ENCODE peak calls at places on chromosome 3, in ten cellular contexts. One of them, this sample, is unnamed.
A peak's percentile ranks its signal among the peaks of the same experiment; 100 is the strongest.

GRCh38 chr3:16890605-16891333 is 6.0 kb downstream of the PLCL2 start:
- DNase-seq in glutamatergic neuron: no peak
- DNase-seq in frontal cortex: no peak
- DNase-seq in GM10248: no peak
- DNase-seq in T-helper 9 cell: no peak
- DNase-seq in astrocyte: no peak
- DNase-seq in stimulated activated CD8-positive, alpha-beta memory T cell treated with anti-CD3 and anti-CD28 coated beads, Interleukin-2, amount 100 ng/mL, for 1 hour: no peak
- DNase-seq in right atrium auricular region: no peak
- DNase-seq in activated T-cell treated with anti-CD3 and anti-CD28 coated beads, Interleukin-2, amount 50 U/mL, for 72 hours: no peak
- DNase-seq in NCI-H2107: no peak
- DNase-seq in this sample: no peak

GRCh38 chr3:125434582-125435011 is 59.5 kb upstream of the ZNF148 start:
- DNase-seq in glutamatergic neuron: no peak
- DNase-seq in frontal cortex: no peak
- DNase-seq in GM10248: peak; percentile 41
- DNase-seq in T-helper 9 cell: no peak
- DNase-seq in astrocyte: no peak
- DNase-seq in stimulated activated CD8-positive, alpha-beta memory T cell treated with anti-CD3 and anti-CD28 coated beads, Interleukin-2, amount 100 ng/mL, for 1 hour: no peak
- DNase-seq in right atrium auricular region: peak; percentile 28
- DNase-seq in activated T-cell treated with anti-CD3 and anti-CD28 coated beads, Interleukin-2, amount 50 U/mL, for 72 hours: peak; percentile 15
- DNase-seq in NCI-H2107: no peak
- DNase-seq in this sample: no peak

GRCh38 chr3:17111556-17111955 is 226.8 kb downstream of the PLCL2 start:
- DNase-seq in glutamatergic neuron: no peak
- DNase-seq in frontal cortex: no peak
- DNase-seq in GM10248: no peak
- DNase-seq in T-helper 9 cell: no peak
- DNase-seq in astrocyte: peak; percentile 42
- DNase-seq in stimulated activated CD8-positive, alpha-beta memory T cell treated with anti-CD3 and anti-CD28 coated beads, Interleukin-2, amount 100 ng/mL, for 1 hour: no peak
- DNase-seq in right atrium auricular region: no peak
- DNase-seq in activated T-cell treated with anti-CD3 and anti-CD28 coated beads, Interleukin-2, amount 50 U/mL, for 72 hours: no peak
- DNase-seq in NCI-H2107: no peak
- DNase-seq in this sample: no peak

GRCh38 chr3:127349501-127350171 is 61.8 kb upstream of the PRR20G start:
- DNase-seq in glutamatergic neuron: no peak
- DNase-seq in frontal cortex: no peak
- DNase-seq in GM10248: no peak
- DNase-seq in T-helper 9 cell: no peak
- DNase-seq in astrocyte: no peak
- DNase-seq in stimulated activated CD8-positive, alpha-beta memory T cell treated with anti-CD3 and anti-CD28 coated beads, Interleukin-2, amount 100 ng/mL, for 1 hour: no peak
- DNase-seq in right atrium auricular region: peak; percentile 7
- DNase-seq in activated T-cell treated with anti-CD3 and anti-CD28 coated beads, Interleukin-2, amount 50 U/mL, for 72 hours: no peak
- DNase-seq in NCI-H2107: no peak
- DNase-seq in this sample: no peak

GRCh38 chr3:195956577-195956976 is 48.2 kb upstream of the TNK2 start:
- DNase-seq in glutamatergic neuron: no peak
- DNase-seq in frontal cortex: no peak
- DNase-seq in GM10248: no peak
- DNase-seq in T-helper 9 cell: no peak
- DNase-seq in astrocyte: no peak
- DNase-seq in stimulated activated CD8-positive, alpha-beta memory T cell treated with anti-CD3 and anti-CD28 coated beads, Interleukin-2, amount 100 ng/mL, for 1 hour: no peak
- DNase-seq in right atrium auricular region: no peak
- DNase-seq in activated T-cell treated with anti-CD3 and anti-CD28 coated beads, Interleukin-2, amount 50 U/mL, for 72 hours: no peak
- DNase-seq in NCI-H2107: no peak
- DNase-seq in this sample: no peak

GRCh38 chr3:12506201-12506600 is 21.9 kb downstream of the TSEN2 start:
- DNase-seq in glutamatergic neuron: no peak
- DNase-seq in frontal cortex: no peak
- DNase-seq in GM10248: no peak
- DNase-seq in T-helper 9 cell: no peak
- DNase-seq in astrocyte: no peak
- DNase-seq in stimulated activated CD8-positive, alpha-beta memory T cell treated with anti-CD3 and anti-CD28 coated beads, Interleukin-2, amount 100 ng/mL, for 1 hour: no peak
- DNase-seq in right atrium auricular region: no peak
- DNase-seq in activated T-cell treated with anti-CD3 and anti-CD28 coated beads, Interleukin-2, amount 50 U/mL, for 72 hours: no peak
- DNase-seq in NCI-H2107: no peak
- DNase-seq in this sample: no peak

GRCh38 chr3:108001457-108001856 is 89.4 kb downstream of the CD47 start:
- DNase-seq in glutamatergic neuron: no peak
- DNase-seq in frontal cortex: no peak
- DNase-seq in GM10248: no peak
- DNase-seq in T-helper 9 cell: no peak
- DNase-seq in astrocyte: no peak
- DNase-seq in stimulated activated CD8-positive, alpha-beta memory T cell treated with anti-CD3 and anti-CD28 coated beads, Interleukin-2, amount 100 ng/mL, for 1 hour: no peak
- DNase-seq in right atrium auricular region: no peak
- DNase-seq in activated T-cell treated with anti-CD3 and anti-CD28 coated beads, Interleukin-2, amount 50 U/mL, for 72 hours: no peak
- DNase-seq in NCI-H2107: no peak
- DNase-seq in this sample: no peak

GRCh38 chr3:101963902-101964362 is 114.6 kb downstream of the NFKBIZ start:
- DNase-seq in glutamatergic neuron: no peak
- DNase-seq in frontal cortex: no peak
- DNase-seq in GM10248: no peak
- DNase-seq in T-helper 9 cell: no peak
- DNase-seq in astrocyte: peak; percentile 78
- DNase-seq in stimulated activated CD8-positive, alpha-beta memory T cell treated with anti-CD3 and anti-CD28 coated beads, Interleukin-2, amount 100 ng/mL, for 1 hour: no peak
- DNase-seq in right atrium auricular region: no peak
- DNase-seq in activated T-cell treated with anti-CD3 and anti-CD28 coated beads, Interleukin-2, amount 50 U/mL, for 72 hours: peak; percentile 17
- DNase-seq in NCI-H2107: no peak
- DNase-seq in this sample: no peak

GRCh38 chr3:192419312-192419711 is 308.0 kb downstream of the FGF12 start:
- DNase-seq in glutamatergic neuron: no peak
- DNase-seq in frontal cortex: no peak
- DNase-seq in GM10248: no peak
- DNase-seq in T-helper 9 cell: no peak
- DNase-seq in astrocyte: no peak
- DNase-seq in stimulated activated CD8-positive, alpha-beta memory T cell treated with anti-CD3 and anti-CD28 coated beads, Interleukin-2, amount 100 ng/mL, for 1 hour: no peak
- DNase-seq in right atrium auricular region: no peak
- DNase-seq in activated T-cell treated with anti-CD3 and anti-CD28 coated beads, Interleukin-2, amount 50 U/mL, for 72 hours: no peak
- DNase-seq in NCI-H2107: no peak
- DNase-seq in this sample: no peak

GRCh38 chr3:187809979-187810568 is 64.8 kb upstream of the BCL6 start:
- DNase-seq in glutamatergic neuron: no peak
- DNase-seq in frontal cortex: no peak
- DNase-seq in GM10248: no peak
- DNase-seq in T-helper 9 cell: no peak
- DNase-seq in astrocyte: no peak
- DNase-seq in stimulated activated CD8-positive, alpha-beta memory T cell treated with anti-CD3 and anti-CD28 coated beads, Interleukin-2, amount 100 ng/mL, for 1 hour: no peak
- DNase-seq in right atrium auricular region: no peak
- DNase-seq in activated T-cell treated with anti-CD3 and anti-CD28 coated beads, Interleukin-2, amount 50 U/mL, for 72 hours: no peak
- DNase-seq in NCI-H2107: no peak
- DNase-seq in this sample: no peak

GRCh38 chr3:190676477-190676876 is 162.6 kb downstream of the IL1RAP start:
- DNase-seq in glutamatergic neuron: no peak
- DNase-seq in frontal cortex: no peak
- DNase-seq in GM10248: no peak
- DNase-seq in T-helper 9 cell: no peak
- DNase-seq in astrocyte: peak; percentile 84
- DNase-seq in stimulated activated CD8-positive, alpha-beta memory T cell treated with anti-CD3 and anti-CD28 coated beads, Interleukin-2, amount 100 ng/mL, for 1 hour: no peak
- DNase-seq in right atrium auricular region: no peak
- DNase-seq in activated T-cell treated with anti-CD3 and anti-CD28 coated beads, Interleukin-2, amount 50 U/mL, for 72 hours: no peak
- DNase-seq in NCI-H2107: no peak
- DNase-seq in this sample: no peak

GRCh38 chr3:139355502-139355901 is 11.7 kb downstream of the MRPS22 start:
- DNase-seq in glutamatergic neuron: no peak
- DNase-seq in frontal cortex: peak; percentile 6
- DNase-seq in GM10248: no peak
- DNase-seq in T-helper 9 cell: no peak
- DNase-seq in astrocyte: no peak
- DNase-seq in stimulated activated CD8-positive, alpha-beta memory T cell treated with anti-CD3 and anti-CD28 coated beads, Interleukin-2, amount 100 ng/mL, for 1 hour: no peak
- DNase-seq in right atrium auricular region: no peak
- DNase-seq in activated T-cell treated with anti-CD3 and anti-CD28 coated beads, Interleukin-2, amount 50 U/mL, for 72 hours: no peak
- DNase-seq in NCI-H2107: no peak
- DNase-seq in this sample: no peak

GRCh38 chr3:53493997-53494791 is at the start of gene CACNA1D:
- DNase-seq in glutamatergic neuron: peak; percentile 62
- DNase-seq in frontal cortex: peak; percentile 60
- DNase-seq in GM10248: peak; percentile 23
- DNase-seq in T-helper 9 cell: no peak
- DNase-seq in astrocyte: no peak
- DNase-seq in stimulated activated CD8-positive, alpha-beta memory T cell treated with anti-CD3 and anti-CD28 coated beads, Interleukin-2, amount 100 ng/mL, for 1 hour: no peak
- DNase-seq in right atrium auricular region: no peak
- DNase-seq in activated T-cell treated with anti-CD3 and anti-CD28 coated beads, Interleukin-2, amount 50 U/mL, for 72 hours: peak; percentile 44
- DNase-seq in NCI-H2107: no peak
- DNase-seq in this sample: peak; percentile 61

GRCh38 chr3:188338081-188338480 is 184.1 kb downstream of the LPP start:
- DNase-seq in glutamatergic neuron: no peak
- DNase-seq in frontal cortex: no peak
- DNase-seq in GM10248: no peak
- DNase-seq in T-helper 9 cell: no peak
- DNase-seq in astrocyte: peak; percentile 39
- DNase-seq in stimulated activated CD8-positive, alpha-beta memory T cell treated with anti-CD3 and anti-CD28 coated beads, Interleukin-2, amount 100 ng/mL, for 1 hour: no peak
- DNase-seq in right atrium auricular region: no peak
- DNase-seq in activated T-cell treated with anti-CD3 and anti-CD28 coated beads, Interleukin-2, amount 50 U/mL, for 72 hours: no peak
- DNase-seq in NCI-H2107: no peak
- DNase-seq in this sample: no peak

GRCh38 chr3:194300392-194300758 is 50.8 kb downstream of the CPN2 start:
- DNase-seq in glutamatergic neuron: peak; percentile 77
- DNase-seq in frontal cortex: peak; percentile 36
- DNase-seq in GM10248: no peak
- DNase-seq in T-helper 9 cell: no peak
- DNase-seq in astrocyte: peak; percentile 75
- DNase-seq in stimulated activated CD8-positive, alpha-beta memory T cell treated with anti-CD3 and anti-CD28 coated beads, Interleukin-2, amount 100 ng/mL, for 1 hour: no peak
- DNase-seq in right atrium auricular region: peak; percentile 90
- DNase-seq in activated T-cell treated with anti-CD3 and anti-CD28 coated beads, Interleukin-2, amount 50 U/mL, for 72 hours: no peak
- DNase-seq in NCI-H2107: no peak
- DNase-seq in this sample: no peak

GRCh38 chr3:195844671-195845218 is 33.0 kb upstream of the MUC4 start:
- DNase-seq in glutamatergic neuron: no peak
- DNase-seq in frontal cortex: no peak
- DNase-seq in GM10248: no peak
- DNase-seq in T-helper 9 cell: no peak
- DNase-seq in astrocyte: no peak
- DNase-seq in stimulated activated CD8-positive, alpha-beta memory T cell treated with anti-CD3 and anti-CD28 coated beads, Interleukin-2, amount 100 ng/mL, for 1 hour: no peak
- DNase-seq in right atrium auricular region: no peak
- DNase-seq in activated T-cell treated with anti-CD3 and anti-CD28 coated beads, Interleukin-2, amount 50 U/mL, for 72 hours: no peak
- DNase-seq in NCI-H2107: no peak
- DNase-seq in this sample: no peak

GRCh38 chr3:24968076-24968475 is 460.0 kb upstream of the RARB start:
- DNase-seq in glutamatergic neuron: no peak
- DNase-seq in frontal cortex: no peak
- DNase-seq in GM10248: no peak
- DNase-seq in T-helper 9 cell: no peak
- DNase-seq in astrocyte: no peak
- DNase-seq in stimulated activated CD8-positive, alpha-beta memory T cell treated with anti-CD3 and anti-CD28 coated beads, Interleukin-2, amount 100 ng/mL, for 1 hour: no peak
- DNase-seq in right atrium auricular region: no peak
- DNase-seq in activated T-cell treated with anti-CD3 and anti-CD28 coated beads, Interleukin-2, amount 50 U/mL, for 72 hours: no peak
- DNase-seq in NCI-H2107: no peak
- DNase-seq in this sample: no peak

This sample was measured in MM.1S.